ENCODE peak calls at places on chromosomes 2 and 18, in eight cellular contexts. W is A549, X is cardiac muscle cell, C is ascending aorta, L is Panc1, Z is GM23338, N is right lobe of liver, V is tibial artery. H is an unnamed sample.

GRCh38 chr18:55097406-55098170 is 138.3 kb upstream of the CCDC68 start:
- DNase-seq in N (no peak), X (no peak), C (no peak), L (no peak), V (no peak), W (no peak), Z (no peak), H (no peak)

GRCh38 chr2:168545439-168546082 is 89.5 kb downstream of the CERS6 start:
- DNase-seq in X (peak; percentile 22), W (peak; percentile 36), V (no peak), Z (no peak), L (peak; percentile 2), C (no peak), N (no peak), H (peak; percentile 47)

GRCh38 chr2:85540131-85540587 is 1.2 kb downstream of the MAT2A start:
- DNase-seq in V (no peak), C (no peak), W (no peak), N (no peak), L (no peak), X (no peak), Z (no peak), H (no peak)

GRCh38 chr2:1854747-1855146 is 110.4 kb upstream of the PXDN start:
- DNase-seq in X (peak; percentile 77), V (no peak), W (peak; percentile 55), N (no peak), Z (peak; percentile 89), L (peak; percentile 4), C (peak; percentile 60), H (no peak)

GRCh38 chr18:48800479-48800876 is 150.3 kb downstream of the SMAD7 start:
- DNase-seq in V (no peak), W (no peak), N (peak; percentile 35), Z (no peak), L (no peak), X (no peak), C (peak; percentile 56), H (no peak)

GRCh38 chr18:13270279-13270911 is 51.8 kb downstream of the LDLRAD4 start:
- DNase-seq in Z (no peak), W (no peak), V (no peak), N (no peak), X (no peak), C (no peak), L (no peak), H (no peak)

GRCh38 chr2:1784087-1784486 is 39.8 kb upstream of the PXDN start:
- DNase-seq in V (peak; percentile 31), C (no peak), X (no peak), W (no peak), L (no peak), Z (peak; percentile 32), N (peak; percentile 22), H (no peak)

GRCh38 chr2:196598846-196599245 is 40.7 kb upstream of the CCDC150 start:
- DNase-seq in L (no peak), C (no peak), X (no peak), V (no peak), Z (no peak), N (no peak), W (no peak), H (no peak)

GRCh38 chr2:215811409-215812355 is 201.7 kb downstream of the MREG start:
- DNase-seq in V (no peak), Z (no peak), C (no peak), X (no peak), N (no peak), L (no peak), W (no peak), H (no peak)

GRCh38 chr2:101718993-101719571 is 21.6 kb downstream of the MAP4K4 start:
- DNase-seq in Z (no peak), L (no peak), V (no peak), C (no peak), W (no peak), N (no peak), X (no peak), H (no peak)

GRCh38 chr2:80407377-80407776 is 102.8 kb upstream of the LRRTM1 start:
- DNase-seq in W (no peak), Z (no peak), V (no peak), C (no peak), N (peak; percentile 46), X (no peak), L (no peak), H (no peak)

GRCh38 chr2:121081701-121082100 is 203.3 kb downstream of the TFCP2L1 start:
- DNase-seq in C (no peak), X (no peak), V (no peak), N (no peak), W (no peak), Z (no peak), L (no peak), H (no peak)

GRCh38 chr2:160783481-160783880 is 289.9 kb upstream of the RBMS1 start:
- DNase-seq in X (no peak), N (no peak), L (no peak), W (no peak), C (no peak), Z (no peak), V (no peak), H (no peak)

GRCh38 chr2:136297312-136297711 is 179.4 kb upstream of the CXCR4 start:
- DNase-seq in V (no peak), C (no peak), W (no peak), L (no peak), Z (no peak), N (no peak), X (no peak), H (no peak)

GRCh38 chr18:35161934-35162333 is 78.9 kb upstream of the ZNF397 start:
- DNase-seq in C (no peak), N (no peak), X (no peak), Z (no peak), V (no peak), L (no peak), W (no peak), H (no peak)

GRCh38 chr2:239968717-239969116 is 56.4 kb downstream of the NDUFA10 start:
- DNase-seq in C (no peak), L (no peak), X (no peak), N (no peak), V (no peak), W (no peak), Z (no peak), H (no peak)

GRCh38 chr2:50490991-50491390 is 540.9 kb downstream of the NRXN1 start:
- DNase-seq in C (no peak), L (no peak), Z (no peak), N (no peak), X (no peak), W (no peak), V (no peak), H (no peak)

DNA sequence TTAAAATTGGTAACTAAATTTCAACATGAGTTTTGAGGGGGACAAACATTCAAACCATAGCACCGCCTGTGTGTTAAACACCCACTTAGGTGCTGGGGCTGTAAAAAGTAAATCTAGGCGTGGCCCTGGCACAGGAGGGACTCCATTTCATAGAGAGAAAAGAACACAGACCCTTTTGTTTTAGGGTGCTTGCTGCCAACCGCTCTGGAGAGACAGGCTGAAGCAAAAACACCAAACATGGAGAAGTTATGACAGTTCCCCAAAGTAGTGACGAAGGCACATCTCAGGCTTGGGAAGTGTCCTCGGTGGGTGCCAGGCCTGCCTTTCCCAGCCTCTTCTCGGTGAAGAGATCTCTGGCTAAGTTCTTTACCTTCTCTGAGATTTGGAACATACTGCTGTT is 5.1 kb downstream of the ACTG2 start:
- DNase-seq in L (no peak), C (no peak), V (peak; percentile 66), N (no peak), Z (no peak), X (no peak), W (no peak), H (no peak)
- H3K4me3 ChIP-seq in L (no peak overlapping the region), C (peak overlapping the region; percentile 65), V (peak overlapping the region; percentile 62), N (no peak overlapping the region), Z (no peak overlapping the region), X (no peak overlapping the region), W (no peak overlapping the region), H (no peak overlapping the region)

GRCh38 chr2:9240745-9241144 is 34.1 kb downstream of the ASAP2 start:
- DNase-seq in Z (no peak), L (no peak), N (no peak), W (no peak), X (no peak), C (peak; percentile 63), V (no peak), H (no peak)
- H3K27ac ChIP-seq in Z (no peak overlapping the region), L (peak overlapping the region; percentile 100), N (no peak overlapping the region), W (no peak overlapping the region), X (no peak overlapping the region), C (peak overlapping the region; percentile 7), V (no peak overlapping the region), H (no peak overlapping the region)

DNA sequence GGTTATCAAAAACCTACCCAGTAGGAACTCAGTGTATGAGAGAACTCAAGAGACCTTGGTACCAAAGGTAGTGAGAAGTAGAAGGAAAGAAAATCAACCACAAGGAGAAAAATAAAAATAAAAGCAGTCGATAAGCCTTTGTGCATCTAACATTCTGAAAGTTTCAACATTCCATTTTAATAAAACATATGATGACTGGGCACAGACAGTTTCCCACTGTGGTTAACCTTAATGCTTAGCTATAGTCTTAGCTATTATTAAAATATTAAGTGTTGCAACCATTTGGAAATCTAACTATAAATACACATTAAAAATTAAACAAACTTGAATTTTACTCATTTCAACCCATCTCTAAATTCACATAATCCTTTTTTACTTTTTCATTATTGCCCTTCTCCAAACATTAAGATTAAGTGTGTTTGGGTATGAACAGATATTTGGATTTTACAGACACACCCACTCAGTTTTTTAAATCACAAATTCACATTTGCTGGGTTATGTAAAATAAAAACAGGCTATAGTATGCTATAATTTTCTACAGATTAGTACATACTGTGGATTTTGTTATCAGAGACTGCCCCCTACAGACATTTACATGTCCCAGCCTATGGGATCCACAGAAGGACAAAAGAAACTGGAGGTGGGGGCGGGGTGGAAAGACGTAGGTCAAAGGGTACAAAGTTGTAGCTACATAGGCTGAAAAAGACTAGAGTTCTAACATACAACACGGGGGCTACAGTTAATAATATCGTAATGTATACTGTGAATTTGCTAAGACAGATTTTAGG is 32.8 kb downstream of the SRBD1 start:
- DNase-seq in Z (peak; percentile 79), C (no peak), W (peak; percentile 15), X (peak; percentile 21), L (peak; percentile 1), N (no peak), V (no peak), H (no peak)
- TF ChIP-seq CTCF in Z (peak; percentile 62), C (peak; percentile 13), W (peak; percentile 36), X (peak; percentile 48), L (peak; percentile 42), N (peak; percentile 10), V (no peak), H (peak; percentile 59)

GRCh38 chr2:231614559-231615057 is 21.9 kb downstream of the TEX44 start:
- DNase-seq in N (no peak), V (no peak), Z (no peak), L (no peak), X (no peak), C (no peak), W (no peak), H (no peak)

GRCh38 chr2:231612199-231613053 is 19.8 kb downstream of the TEX44 start:
- DNase-seq in V (peak; percentile 98), C (peak; percentile 99), Z (peak; percentile 92), N (peak; percentile 85), W (peak; percentile 95), L (peak; percentile 75), X (peak; percentile 84), H (peak; percentile 84)

GRCh38 chr2:231613054-231613654 is 20.5 kb downstream of the TEX44 start:
- DNase-seq in L (no peak), N (no peak), V (peak; percentile 86), C (no peak), Z (no peak), W (no peak), X (no peak), H (no peak)

GRCh38 chr2:231615058-231615671 is 22.5 kb downstream of the TEX44 start:
- DNase-seq in W (no peak), V (no peak), X (no peak), Z (peak; percentile 62), N (no peak), L (no peak), C (no peak), H (no peak)

GRCh38 chr2:231613655-231614558 is 21.2 kb downstream of the TEX44 start:
- DNase-seq in Z (peak; percentile 95), W (peak; percentile 72), L (peak; percentile 38), V (peak; percentile 95), X (peak; percentile 84), N (peak; percentile 74), C (peak; percentile 96), H (peak; percentile 38)
- H3K4me3 ChIP-seq in Z (peak overlapping the region; percentile 74), W (peak overlapping the region; percentile 38), L (peak overlapping the region; percentile 46), V (peak overlapping the region; percentile 50), X (peak overlapping the region; percentile 9), N (peak overlapping the region; percentile 10), C (peak overlapping the region; percentile 61), H (peak overlapping the region; percentile 49)

H was measured in AG04450.